ENCODE peak calls at places on chromosome 7, in eight cellular contexts. F is mesothelial cell of epicardium, J is ovary, S is brain microvascular endothelial cell, O is nephron progenitor cell, N is GM13977, L is coronary artery, I is AG09319. A is an unnamed sample.

GRCh38 chr7:24786941-24787340 is 29.7 kb upstream of the GSDME start:
- DNase-seq in F (no peak), J (no peak), S (peak), O (no peak), N (no peak), L (no peak), I (peak), A (no peak)

GRCh38 chr7:121286742-121287699 is 41.8 kb upstream of the WNT16 start:
- DNase-seq in F (no peak), J (no peak), S (no peak), O (no peak), N (no peak), L (no peak), I (no peak), A (no peak)

GRCh38 chr7:46494441-46494840 is 573.4 kb upstream of the IGFBP3 start:
- DNase-seq in F (no peak), J (no peak), S (no peak), O (no peak), N (no peak), L (no peak), I (no peak), A (no peak)

GRCh38 chr7:84914598-84914997 is 272.3 kb downstream of the SEMA3D start:
- DNase-seq in F (no peak), J (no peak), S (no peak), O (no peak), N (no peak), L (no peak), I (no peak), A (no peak)

GRCh38 chr7:119761776-119762175 is 511.2 kb upstream of the KCND2 start:
- DNase-seq in F (no peak), J (no peak), S (no peak), O (no peak), N (no peak), L (no peak), I (no peak), A (no peak)

GRCh38 chr7:92698237-92698841 is 108.1 kb upstream of the FAM133B start:
- DNase-seq in F (peak), J (no peak), S (peak), O (peak), N (no peak), L (no peak), I (peak), A (no peak)

GRCh38 chr7:137670521-137671064 is 176.2 kb downstream of the DGKI start:
- DNase-seq in F (no peak), J (no peak), S (peak), O (no peak), N (peak), L (no peak), I (no peak), A (no peak)

GRCh38 chr7:2631924-2632716 is at the start of gene TTYH3:
- DNase-seq in F (peak), J (peak), S (no peak), O (no peak), N (no peak), L (no peak), I (no peak), A (no peak)

GRCh38 chr7:137880432-137880831 is 33.7 kb upstream of the DGKI start:
- DNase-seq in F (no peak), J (no peak), S (peak), O (no peak), N (no peak), L (no peak), I (peak), A (no peak)

GRCh38 chr7:20892776-20893175 is 106.1 kb upstream of the SP8 start:
- DNase-seq in F (no peak), J (no peak), S (no peak), O (no peak), N (no peak), L (no peak), I (no peak), A (no peak)

GRCh38 chr7:157961731-157962457 is 625.1 kb downstream of the DNAJB6 start:
- DNase-seq in F (no peak), J (no peak), S (no peak), O (no peak), N (no peak), L (peak), I (no peak), A (no peak)

GRCh38 chr7:114107522-114107921 is 188.7 kb upstream of the PPP1R3A start:
- DNase-seq in F (no peak), J (no peak), S (no peak), O (no peak), N (no peak), L (no peak), I (peak), A (no peak)

GRCh38 chr7:71077743-71078476 is 54.0 kb upstream of the GALNT17 start:
- DNase-seq in F (no peak), J (no peak), S (no peak), O (no peak), N (no peak), L (no peak), I (no peak), A (no peak)

GRCh38 chr7:96414931-96415292 is 93.0 kb upstream of the SLC25A13 start:
- DNase-seq in F (peak), J (no peak), S (peak), O (peak), N (peak), L (no peak), I (no peak), A (no peak)

GRCh38 chr7:16889851-16890443 is 8.2 kb upstream of the AGR3 start:
- DNase-seq in F (no peak), J (no peak), S (no peak), O (no peak), N (no peak), L (no peak), I (no peak), A (no peak)

GRCh38 chr7:34845666-34846361 is 187.8 kb downstream of the NPSR1 start:
- DNase-seq in F (no peak), J (no peak), S (peak), O (no peak), N (no peak), L (no peak), I (no peak), A (no peak)

GRCh38 chr7:95596183-95597135 is at the start of gene PDK4:
- DNase-seq in F (peak), J (peak), S (peak), O (peak), N (peak), L (peak), I (peak), A (peak)

GRCh38 chr7:21256310-21256877 is 171.5 kb upstream of the SP4 start:
- DNase-seq in F (no peak), J (no peak), S (peak), O (no peak), N (no peak), L (no peak), I (no peak), A (no peak)

GRCh38 chr7:36639826-36640225 is 84.5 kb downstream of the AOAH start:
- DNase-seq in F (no peak), J (no peak), S (no peak), O (no peak), N (no peak), L (no peak), I (no peak), A (no peak)

GRCh38 chr7:102221961-102222360 is 64.7 kb upstream of the SH2B2 start:
- DNase-seq in F (no peak), J (no peak), S (no peak), O (no peak), N (no peak), L (no peak), I (no peak), A (no peak)

GRCh38 chr7:111292026-111292430 is 201.1 kb downstream of the LRRN3 start:
- DNase-seq in F (no peak), J (no peak), S (no peak), O (no peak), N (no peak), L (no peak), I (no peak), A (no peak)

GRCh38 chr7:117019287-117019686 is 66.0 kb downstream of the ST7 start:
- DNase-seq in F (no peak), J (no peak), S (no peak), O (no peak), N (no peak), L (no peak), I (no peak), A (no peak)

GRCh38 chr7:155269766-155270585 is 27.7 kb upstream of the INSIG1 start:
- DNase-seq in F (no peak), J (no peak), S (peak), O (no peak), N (no peak), L (no peak), I (no peak), A (no peak)

GRCh38 chr7:66627151-66627681 is 1.5 kb upstream of the KCTD7 start:
- DNase-seq in F (no peak), J (no peak), S (no peak), O (no peak), N (no peak), L (no peak), I (no peak), A (no peak)

GRCh38 chr7:32115831-32116230 is 45.6 kb upstream of the PDE1C start:
- DNase-seq in F (no peak), J (no peak), S (peak), O (no peak), N (no peak), L (no peak), I (no peak), A (no peak)

GRCh38 chr7:106053109-106053508 is 59.0 kb downstream of the SYPL1 start:
- DNase-seq in F (no peak), J (no peak), S (no peak), O (peak), N (no peak), L (no peak), I (no peak), A (no peak)

GRCh38 chr7:80941206-80941758 is 22.4 kb upstream of the SEMA3C start:
- DNase-seq in F (no peak), J (no peak), S (peak), O (no peak), N (no peak), L (no peak), I (peak), A (no peak)

GRCh38 chr7:44887293-44887692 is 2.0 kb upstream of the PURB start:
- DNase-seq in F (no peak), J (no peak), S (no peak), O (no peak), N (no peak), L (no peak), I (no peak), A (no peak)

DNA sequence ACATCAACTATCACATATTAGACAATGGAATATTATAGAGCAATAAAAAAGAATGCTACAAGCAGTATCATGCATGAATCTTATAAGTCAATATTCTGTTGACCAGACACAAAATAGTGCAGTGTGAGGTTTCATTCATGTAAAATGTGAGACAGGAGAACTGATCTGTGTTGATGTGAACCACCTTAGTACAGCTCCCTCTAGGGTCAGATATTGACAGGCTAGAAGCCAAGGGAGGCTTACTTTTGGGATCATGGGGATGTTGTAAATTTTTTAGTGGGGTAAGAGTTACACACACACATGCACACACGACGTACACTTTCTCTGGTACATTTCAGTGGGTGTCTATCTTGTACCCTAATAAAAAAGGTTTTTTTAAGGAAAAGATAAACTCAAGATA is 231.6 kb upstream of the FOXK1 start:
- DNase-seq in F (no peak), J (no peak), S (no peak), O (no peak), N (no peak), L (no peak), I (no peak), A (no peak)
- TF ChIP-seq CTCF in F (no peak), J (no peak), S (no peak), O (no peak), N (no peak), L (no peak), I (no peak), A (no peak)

GRCh38 chr7:6588566-6588965 is 1.3 kb upstream of the INTS15 start:
- DNase-seq in F (no peak), J (peak), S (no peak), O (no peak), N (no peak), L (no peak), I (no peak), A (no peak)
- TF ChIP-seq CTCF in F (no peak), J (no peak), S (no peak), O (no peak), N (no peak), L (no peak), I (no peak), A (no peak)

GRCh38 chr7:149595541-149595940 is 97.9 kb upstream of the ZNF746 start:
- DNase-seq in F (no peak), J (no peak), S (no peak), O (no peak), N (no peak), L (no peak), I (no peak), A (no peak)

GRCh38 chr7:149595078-149595477 is 97.5 kb upstream of the ZNF746 start:
- DNase-seq in F (no peak), J (no peak), S (no peak), O (no peak), N (no peak), L (no peak), I (no peak), A (no peak)

GRCh38 chr7:149599636-149600206 is 102.1 kb upstream of the ZNF746 start:
- DNase-seq in F (no peak), J (no peak), S (no peak), O (no peak), N (peak), L (no peak), I (no peak), A (no peak)

GRCh38 chr7:149604521-149604920 is 106.9 kb upstream of the ZNF746 start:
- DNase-seq in F (no peak), J (no peak), S (no peak), O (no peak), N (no peak), L (no peak), I (no peak), A (no peak)

DNA sequence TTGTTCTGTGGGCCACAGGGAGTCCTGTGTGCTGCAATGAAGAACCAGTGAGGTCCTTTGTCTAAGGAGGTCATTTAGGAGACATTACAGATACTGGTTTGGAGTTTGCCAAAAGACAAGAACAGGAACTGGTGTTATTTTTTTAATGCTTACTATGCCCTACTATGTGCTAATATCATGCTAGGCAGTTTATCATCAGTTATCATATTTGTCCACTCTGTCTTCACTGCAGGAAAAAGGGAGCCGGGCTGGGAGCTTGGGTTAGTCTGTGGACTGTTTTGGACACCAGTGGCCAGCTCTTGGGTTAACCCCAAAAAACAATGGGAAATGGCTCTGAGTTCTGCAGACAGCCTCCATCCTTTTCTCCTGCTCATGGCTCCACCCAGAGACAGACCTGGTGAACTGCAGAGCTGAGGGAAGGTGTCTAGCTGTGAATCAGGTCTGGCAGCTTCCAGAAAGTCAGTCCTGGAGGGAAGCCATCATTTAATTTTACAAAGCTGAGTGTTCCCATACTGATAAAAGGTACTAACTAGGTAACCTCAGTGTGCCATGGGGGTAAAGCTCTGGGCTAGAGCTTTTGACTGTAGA is 101.2 kb upstream of the ZNF746 start:
- DNase-seq in F (no peak), J (no peak), S (peak), O (no peak), N (peak), L (no peak), I (no peak), A (no peak)
- TF ChIP-seq CTCF in F (no peak), J (no peak), S (peak), O (peak), N (peak), L (no peak), I (peak), A (no peak)

GRCh38 chr7:142961595-142961972 is 579 bp downstream of the KEL start:
- DNase-seq in F (no peak), J (no peak), S (no peak), O (no peak), N (no peak), L (no peak), I (no peak), A (no peak)

GRCh38 chr7:142963993-142964392 is 1.8 kb upstream of the KEL start:
- DNase-seq in F (no peak), J (no peak), S (no peak), O (no peak), N (no peak), L (no peak), I (no peak), A (no peak)

GRCh38 chr7:142959202-142959601 is 3.0 kb downstream of the KEL start:
- DNase-seq in F (no peak), J (no peak), S (no peak), O (no peak), N (no peak), L (no peak), I (no peak), A (no peak)

GRCh38 chr7:142961973-142962913 is at the start of gene KEL:
- DNase-seq in F (no peak), J (no peak), S (no peak), O (no peak), N (no peak), L (no peak), I (no peak), A (no peak)

DNA sequence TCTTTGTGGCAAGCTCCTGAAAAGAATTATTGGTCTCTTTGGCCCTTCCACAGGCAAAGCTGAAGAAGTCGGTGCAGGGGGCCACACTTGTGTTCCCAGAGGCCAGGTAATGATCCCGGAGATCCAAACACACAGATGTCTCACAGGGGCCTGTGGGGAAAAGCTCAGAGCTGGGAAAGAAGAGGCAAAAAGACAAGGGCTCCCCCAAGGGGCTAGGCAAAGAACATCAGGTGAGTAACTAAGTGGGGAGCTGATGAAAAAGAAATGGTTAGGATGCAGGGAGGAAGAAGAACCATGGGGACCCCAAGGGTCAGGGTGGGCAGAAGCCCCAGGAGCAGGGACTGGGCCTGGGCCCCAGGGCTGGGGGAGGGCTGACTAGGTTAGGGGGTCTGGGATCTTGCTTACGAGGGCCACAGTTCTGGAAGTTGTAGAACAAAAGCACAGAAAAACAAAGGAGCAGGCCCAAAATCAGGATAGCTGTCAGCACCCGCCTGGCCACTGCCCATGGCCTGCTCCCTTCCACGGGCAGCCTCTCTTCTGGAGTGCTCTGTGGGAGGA is 1.1 kb downstream of the KEL start:
- DNase-seq in F (no peak), J (no peak), S (no peak), O (no peak), N (no peak), L (no peak), I (no peak), A (no peak)
- TF ChIP-seq CTCF in F (peak), J (no peak), S (no peak), O (no peak), N (peak), L (no peak), I (no peak), A (no peak)

GRCh38 chr7:43438897-43439479 is 143.9 kb upstream of the STK17A start:
- DNase-seq in F (no peak), J (no peak), S (no peak), O (no peak), N (no peak), L (no peak), I (no peak), A (no peak)

GRCh38 chr7:43443380-43443779 is 139.5 kb upstream of the STK17A start:
- DNase-seq in F (no peak), J (no peak), S (no peak), O (no peak), N (no peak), L (no peak), I (no peak), A (no peak)

GRCh38 chr7:43444711-43445578 is 138.0 kb upstream of the STK17A start:
- DNase-seq in F (no peak), J (no peak), S (no peak), O (no peak), N (no peak), L (no peak), I (no peak), A (no peak)

GRCh38 chr7:43441217-43441616 is 141.7 kb upstream of the STK17A start:
- DNase-seq in F (no peak), J (no peak), S (no peak), O (no peak), N (no peak), L (no peak), I (no peak), A (no peak)

GRCh38 chr7:43439631-43440401 is 143.1 kb upstream of the STK17A start:
- DNase-seq in F (peak), J (no peak), S (peak), O (peak), N (peak), L (no peak), I (no peak), A (no peak)
- TF ChIP-seq CTCF in F (peak), J (no peak), S (peak), O (peak), N (peak), L (peak), I (peak), A (peak)

GRCh38 chr7:108224387-108224786 is 94.2 kb upstream of the LAMB4 start:
- DNase-seq in F (no peak), J (no peak), S (no peak), O (no peak), N (no peak), L (no peak), I (no peak), A (no peak)

GRCh38 chr7:108226723-108227359 is 96.7 kb upstream of the LAMB4 start:
- DNase-seq in F (no peak), J (no peak), S (no peak), O (no peak), N (no peak), L (no peak), I (no peak), A (no peak)

GRCh38 chr7:108225531-108226181 is 95.5 kb upstream of the LAMB4 start:
- DNase-seq in F (no peak), J (no peak), S (no peak), O (no peak), N (no peak), L (no peak), I (no peak), A (no peak)

GRCh38 chr7:108227360-108227749 is 97.2 kb upstream of the LAMB4 start:
- DNase-seq in F (no peak), J (no peak), S (no peak), O (no peak), N (no peak), L (no peak), I (no peak), A (no peak)

DNA sequence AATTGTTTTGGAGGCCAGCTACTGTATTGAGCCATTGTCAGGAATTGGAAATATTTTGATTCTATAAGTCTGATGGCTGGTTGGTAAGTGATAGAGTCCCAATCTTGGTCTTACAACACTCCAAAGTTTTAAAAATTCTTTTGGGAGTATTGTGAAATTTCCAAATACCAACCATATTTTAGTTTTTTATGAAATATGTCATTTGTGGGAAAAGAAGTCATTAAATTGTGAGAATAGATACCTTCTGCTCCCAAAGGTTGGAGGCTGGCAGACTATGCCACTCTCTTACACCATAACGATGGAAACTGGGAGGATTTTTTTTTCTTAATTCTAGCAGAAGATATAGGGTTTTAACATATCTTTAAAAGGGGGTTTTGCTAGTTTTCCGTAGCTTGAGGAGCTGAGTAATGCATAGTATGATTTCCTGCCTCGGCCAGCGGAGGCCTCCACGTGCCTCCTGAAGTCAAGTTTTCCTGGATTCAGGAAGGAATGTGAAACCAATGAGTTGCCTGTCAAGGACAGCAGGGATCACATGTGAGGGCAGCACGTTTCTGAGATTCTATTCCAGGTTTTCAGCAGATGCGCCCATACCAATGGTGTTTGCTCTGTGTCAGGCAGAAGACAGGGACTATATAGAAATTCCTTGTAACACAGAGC is 92.2 kb upstream of the LAMB4 start:
- DNase-seq in F (no peak), J (no peak), S (peak), O (no peak), N (no peak), L (no peak), I (no peak), A (no peak)
- TF ChIP-seq CTCF in F (no peak), J (no peak), S (peak), O (no peak), N (no peak), L (no peak), I (no peak), A (no peak)